ENCODE peak calls at places on chromosomes 13 and 19, in four cellular contexts. N, A, M and S are unnamed samples.
A peak's percentile ranks its signal among the peaks of the same experiment; 100 is the strongest.

GRCh38 chr13:48194392-48194754 is 38.6 kb upstream of the ITM2B start:
- DNase-seq in N (no peak), A (no peak), M (no peak), S (no peak)

GRCh38 chr13:79874396-79875360 is 393.7 kb downstream of the NDFIP2 start:
- DNase-seq in N (no peak), A (no peak), M (no peak), S (no peak)

GRCh38 chr19:20077791-20078463 is at the start of gene ZNF90:
- DNase-seq in N (peak; percentile 73), A (peak; percentile 92), M (peak; percentile 67), S (peak; percentile 99)

GRCh38 chr13:50299546-50300249 is 284.5 kb downstream of the KCNRG start:
- DNase-seq in N (no peak), A (no peak), M (no peak), S (no peak)

GRCh38 chr19:29687897-29688728 is 22.9 kb downstream of the PLEKHF1 start:
- DNase-seq in N (no peak), A (no peak), M (peak; percentile 32), S (no peak)

GRCh38 chr19:8355631-8356402 is 8.1 kb upstream of the ANGPTL4 start:
- DNase-seq in N (no peak), A (no peak), M (peak; percentile 97), S (peak; percentile 74)

GRCh38 chr19:38100589-38100988 is 123.4 kb downstream of the DPF1 start:
- DNase-seq in N (no peak), A (no peak), M (no peak), S (no peak)

GRCh38 chr19:5690955-5691204 is 785 bp downstream of the RPL36 start:
- DNase-seq in N (no peak), A (peak; percentile 45), M (no peak), S (no peak)

GRCh38 chr13:40344270-40345148 is 321.9 kb downstream of the FOXO1 start:
- DNase-seq in N (no peak), A (peak; percentile 38), M (no peak), S (no peak)

GRCh38 chr19:30402790-30403189 is 30.6 kb downstream of the ZNF536 start:
- DNase-seq in N (no peak), A (no peak), M (no peak), S (no peak)

GRCh38 chr19:40716031-40716654 is 543 bp downstream of the COQ8B start:
- DNase-seq in N (peak; percentile 55), A (no peak), M (peak; percentile 90), S (peak; percentile 47)

GRCh38 chr19:48501961-48502719 is 9.5 kb downstream of the LMTK3 start:
- DNase-seq in N (peak; percentile 54), A (peak; percentile 92), M (no peak), S (peak; percentile 92)

GRCh38 chr19:56721714-56722113 is 50.2 kb upstream of the ZNF835 start:
- DNase-seq in N (no peak), A (no peak), M (no peak), S (no peak)

GRCh38 chr13:100662470-100663211 is 12.0 kb downstream of the TMTC4 start:
- DNase-seq in N (no peak), A (no peak), M (no peak), S (no peak)

GRCh38 chr19:29545866-29546582 is 20.2 kb downstream of the VSTM2B start:
- DNase-seq in N (no peak), A (no peak), M (no peak), S (no peak)

GRCh38 chr19:35134601-35135091 is at the start of gene LGI4:
- DNase-seq in N (no peak), A (no peak), M (no peak), S (no peak)

GRCh38 chr13:42064259-42064658 is 15.8 kb downstream of the DGKH start:
- DNase-seq in N (no peak), A (no peak), M (peak; percentile 7), S (no peak)

GRCh38 chr19:43316591-43317319 is 36.7 kb upstream of the CD177 start:
- DNase-seq in N (no peak), A (peak; percentile 26), M (no peak), S (no peak)

GRCh38 chr19:38043649-38044144 is 136.7 kb downstream of the SIPA1L3 start:
- DNase-seq in N (no peak), A (no peak), M (no peak), S (no peak)

GRCh38 chr19:5718579-5719273 is 1.2 kb downstream of the LONP1 start:
- DNase-seq in N (no peak), A (no peak), M (peak; percentile 67), S (no peak)

GRCh38 chr19:23318143-23318542 is 67.9 kb upstream of the ZNF724 start:
- DNase-seq in N (no peak), A (no peak), M (no peak), S (no peak)

GRCh38 chr13:96100457-96101220 is 10.7 kb downstream of the HS6ST3 start:
- DNase-seq in N (no peak), A (no peak), M (no peak), S (no peak)

GRCh38 chr13:99600318-99600717 is 99.0 kb downstream of the TM9SF2 start:
- DNase-seq in N (no peak), A (no peak), M (no peak), S (no peak)

GRCh38 chr13:48434203-48434602 is 21.3 kb upstream of the LPAR6 start:
- DNase-seq in N (no peak), A (no peak), M (no peak), S (no peak)

GRCh38 chr13:112446867-112447266 is 70.7 kb downstream of the SPACA7 start:
- DNase-seq in N (no peak), A (no peak), M (no peak), S (no peak)

GRCh38 chr13:109602356-109602755 is 184.0 kb downstream of the IRS2 start:
- DNase-seq in N (no peak), A (no peak), M (no peak), S (no peak)

GRCh38 chr19:40594657-40595077 is 6.5 kb upstream of the LTBP4 start:
- DNase-seq in N (no peak), A (no peak), M (no peak), S (no peak)

GRCh38 chr19:57314146-57314545 is 6.1 kb upstream of the ZNF543 start:
- DNase-seq in N (no peak), A (no peak), M (no peak), S (no peak)

GRCh38 chr19:11480081-11480926 is 542 bp downstream of the ELAVL3 start:
- DNase-seq in N (no peak), A (no peak), M (no peak), S (no peak)

GRCh38 chr19:58554494-58555368 is at the start of gene CHMP2A:
- DNase-seq in N (peak; percentile 95), A (peak; percentile 99), M (peak; percentile 97), S (peak; percentile 98)

GRCh38 chr19:56405062-56405461 is 930 bp downstream of the ZNF583 start:
- DNase-seq in N (no peak), A (no peak), M (no peak), S (no peak)

GRCh38 chr13:82116422-82116989 is 1765.8 kb downstream of the SLITRK1 start:
- DNase-seq in N (no peak), A (no peak), M (no peak), S (no peak)

GRCh38 chr13:100269837-100270236 is 180.9 kb downstream of the PCCA start:
- DNase-seq in N (no peak), A (peak; percentile 49), M (peak; percentile 93), S (peak; percentile 38)

GRCh38 chr19:30479231-30479630 is 107.0 kb downstream of the ZNF536 start:
- DNase-seq in N (no peak), A (peak; percentile 8), M (no peak), S (peak; percentile 17)

GRCh38 chr13:43472980-43473379 is 313.8 kb downstream of the ENOX1 start:
- DNase-seq in N (no peak), A (no peak), M (no peak), S (no peak)

GRCh38 chr19:54315956-54316355 is 3.0 kb upstream of the LILRA5 start:
- DNase-seq in N (no peak), A (no peak), M (no peak), S (no peak)

DNA sequence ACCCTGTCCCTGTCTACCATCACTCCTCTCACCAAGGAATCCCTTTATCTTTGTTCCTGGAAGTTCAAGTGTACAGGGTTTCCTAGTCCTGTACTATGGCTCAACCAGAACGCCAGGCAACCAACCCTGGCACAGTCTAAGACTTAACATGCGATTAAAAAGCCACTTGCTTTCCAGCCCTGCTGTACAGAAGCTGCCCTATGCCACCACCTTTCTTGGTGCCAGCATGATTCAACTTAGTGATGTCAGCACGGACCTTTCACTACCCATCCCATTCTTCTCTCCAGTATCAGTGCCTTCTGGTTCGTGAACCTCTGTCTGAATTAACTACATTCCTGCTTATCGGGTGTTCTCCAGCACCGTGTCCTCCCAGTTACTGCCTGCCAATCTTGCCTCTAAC is 151.1 kb downstream of the KLF12 start:
- DNase-seq in N (no peak), A (no peak), M (no peak), S (no peak)
- H3K4me1 ChIP-seq in N (peaks cover 37% of the 10 kb centered on the region), A (no peaks in the 10 kb centered on the region), M (no peaks in the 10 kb centered on the region), S (no peaks in the 10 kb centered on the region)

GRCh38 chr19:51478381-51479285 is at the start of gene CEACAM18:
- DNase-seq in N (no peak), A (no peak), M (no peak), S (no peak)

GRCh38 chr19:51480590-51480989 is 2.3 kb downstream of the CEACAM18 start:
- DNase-seq in N (no peak), A (no peak), M (no peak), S (no peak)

GRCh38 chr19:51477343-51477742 is 996 bp upstream of the CEACAM18 start:
- DNase-seq in N (no peak), A (no peak), M (no peak), S (no peak)

GRCh38 chr19:51476164-51476563 is 2.2 kb upstream of the CEACAM18 start:
- DNase-seq in N (no peak), A (no peak), M (no peak), S (no peak)

GRCh38 chr19:51479531-51480331 is 1.4 kb downstream of the CEACAM18 start:
- DNase-seq in N (no peak), A (no peak), M (no peak), S (no peak)
- H3K4me1 ChIP-seq in N (no peaks in the 10 kb centered on the region), A (no peaks in the 10 kb centered on the region), M (peaks cover 3% of the 10 kb centered on the region), S (no peaks in the 10 kb centered on the region)

GRCh38 chr19:17607936-17608335 is 52.5 kb downstream of the COLGALT1 start:
- DNase-seq in N (no peak), A (no peak), M (no peak), S (no peak)

GRCh38 chr19:17605117-17605516 is 49.7 kb downstream of the COLGALT1 start:
- DNase-seq in N (no peak), A (no peak), M (no peak), S (no peak)

GRCh38 chr19:17604372-17605025 is 49.0 kb downstream of the COLGALT1 start:
- DNase-seq in N (no peak), A (no peak), M (no peak), S (no peak)

GRCh38 chr19:17606786-17607185 is 51.3 kb downstream of the COLGALT1 start:
- DNase-seq in N (no peak), A (no peak), M (no peak), S (no peak)

GRCh38 chr19:17605761-17606745 is 50.6 kb downstream of the COLGALT1 start:
- DNase-seq in N (peak; percentile 67), A (peak; percentile 72), M (peak; percentile 77), S (peak; percentile 82)
- H3K4me1 ChIP-seq in N (peaks cover 10% of the 10 kb centered on the region), A (peaks cover 4% of the 10 kb centered on the region), M (no peaks in the 10 kb centered on the region), S (peaks cover 12% of the 10 kb centered on the region)

GRCh38 chr19:2627855-2628254 is 74.6 kb downstream of the GNG7 start:
- DNase-seq in N (no peak), A (no peak), M (no peak), S (no peak)

GRCh38 chr19:2625434-2625833 is 77.1 kb downstream of the GNG7 start:
- DNase-seq in N (no peak), A (peak; percentile 75), M (no peak), S (no peak)

GRCh38 chr19:2624537-2625091 is 77.9 kb downstream of the GNG7 start:
- DNase-seq in N (no peak), A (no peak), M (no peak), S (peak; percentile 48)

GRCh38 chr19:2627319-2627829 is 75.1 kb downstream of the GNG7 start:
- DNase-seq in N (no peak), A (peak; percentile 69), M (peak; percentile 94), S (peak; percentile 86)

GRCh38 chr19:2623743-2624142 is 78.8 kb downstream of the GNG7 start:
- DNase-seq in N (no peak), A (no peak), M (no peak), S (no peak)
- H3K4me1 ChIP-seq in N (peaks cover 35% of the 10 kb centered on the region), A (no peaks in the 10 kb centered on the region), M (peaks cover 32% of the 10 kb centered on the region), S (peaks cover 29% of the 10 kb centered on the region)